ENCODE peak calls at places on chromosomes 13 and 19, in nine cellular contexts. S is fibroblast of lung, C is IMR-90, A is choroid plexus epithelial cell, Q is transverse colon, Y is upper lobe of right lung, T is osteoblast, W is astrocyte of the spinal cord, F is thoracic aorta. I is an unnamed sample.

GRCh38 chr13:50410921-50411712 is 395.9 kb downstream of the KCNRG start:
- DNase-seq in T (peak; percentile 82), Y (no peak), W (peak; percentile 85), C (peak; percentile 86), F (peak; percentile 13), S (peak; percentile 93), Q (no peak), A (peak; percentile 72), I (peak; percentile 80)

GRCh38 chr13:77832339-77833100 is 86.1 kb downstream of the EDNRB start:
- DNase-seq in Q (no peak), S (peak; percentile 34), C (peak; percentile 6), F (no peak), T (no peak), Y (no peak), A (peak; percentile 5), W (peak; percentile 8), I (no peak)

GRCh38 chr13:25752957-25753540 is 298.8 kb downstream of the SHISA2 start:
- DNase-seq in Y (no peak), F (peak; percentile 25), W (peak; percentile 95), T (peak; percentile 93), Q (peak; percentile 35), A (peak; percentile 92), C (peak; percentile 36), S (peak; percentile 95), I (peak; percentile 87)

GRCh38 chr13:36919206-36919832 is 719 bp downstream of the SMAD9 start:
- DNase-seq in A (peak; percentile 20), F (peak; percentile 5), C (peak; percentile 17), Q (peak; percentile 28), S (peak; percentile 37), T (peak; percentile 88), Y (peak; percentile 76), W (no peak), I (no peak)

GRCh38 chr13:68888832-68889231 is 1218.8 kb upstream of the ATXN8OS start:
- DNase-seq in Y (no peak), S (no peak), A (no peak), F (no peak), Q (no peak), C (no peak), W (no peak), T (no peak), I (no peak)

GRCh38 chr19:16369664-16370576 is 45.3 kb downstream of the KLF2 start:
- DNase-seq in Q (no peak), Y (peak; percentile 50), W (no peak), C (no peak), F (no peak), T (peak; percentile 32), A (no peak), S (no peak), I (no peak)

GRCh38 chr13:76380436-76381065 is 505.7 kb downstream of the KCTD12 start:
- DNase-seq in F (no peak), S (peak; percentile 78), A (peak; percentile 33), Y (no peak), W (peak; percentile 77), Q (no peak), T (no peak), C (peak; percentile 0), I (no peak)

GRCh38 chr13:27797228-27797624 is 4.9 kb downstream of the GSX1 start:
- DNase-seq in T (no peak), Q (no peak), S (peak; percentile 15), A (peak; percentile 18), C (peak; percentile 30), F (no peak), Y (no peak), W (no peak), I (peak; percentile 5)

GRCh38 chr13:100274942-100275506 is 186.1 kb downstream of the PCCA start:
- DNase-seq in T (peak; percentile 36), C (peak; percentile 4), A (peak; percentile 66), W (peak; percentile 57), F (no peak), Y (no peak), S (peak; percentile 63), Q (no peak), I (peak; percentile 36)

GRCh38 chr19:36750066-36750691 is 22.4 kb downstream of the ZNF850 start:
- DNase-seq in S (no peak), T (no peak), C (no peak), Y (no peak), F (no peak), A (no peak), Q (no peak), W (no peak), I (no peak)

GRCh38 chr19:3179739-3180293 is 1.2 kb downstream of the S1PR4 start:
- DNase-seq in Y (no peak), F (no peak), W (no peak), C (no peak), A (no peak), Q (no peak), T (peak; percentile 58), S (no peak), I (no peak)

GRCh38 chr13:114031631-114032030 is 57.8 kb upstream of the C13orf46 start:
- DNase-seq in A (no peak), Y (no peak), S (no peak), W (no peak), F (no peak), Q (no peak), C (no peak), T (no peak), I (no peak)

GRCh38 chr19:45817010-45817724 is 2.1 kb upstream of the RSPH6A start:
- DNase-seq in F (peak; percentile 72), A (peak; percentile 96), Y (peak; percentile 96), S (peak; percentile 83), C (peak; percentile 90), Q (peak; percentile 96), W (peak; percentile 92), T (peak; percentile 100), I (peak; percentile 92)

GRCh38 chr19:45815501-45816216 is 551 bp upstream of the RSPH6A start:
- DNase-seq in C (no peak), S (peak; percentile 10), Q (no peak), F (no peak), W (no peak), T (peak; percentile 54), Y (no peak), A (no peak), I (no peak)

GRCh38 chr19:45814166-45814780 is 835 bp downstream of the RSPH6A start:
- DNase-seq in Q (no peak), T (peak; percentile 73), W (no peak), S (no peak), A (no peak), F (no peak), Y (no peak), C (no peak), I (no peak)

GRCh38 chr19:45816236-45817009 is 1.3 kb upstream of the RSPH6A start:
- DNase-seq in Q (no peak), Y (no peak), A (no peak), T (no peak), F (no peak), S (no peak), W (no peak), C (no peak), I (no peak)

GRCh38 chr19:45814851-45815481 is at the start of gene RSPH6A:
- DNase-seq in C (no peak), Y (no peak), Q (no peak), S (no peak), F (no peak), A (no peak), T (peak; percentile 81), W (no peak), I (no peak)
- H3K4me3 ChIP-seq in C (no peak within 1 kb of the TSS), Y (peak within 1 kb of the TSS; percentile 25), Q (no peak within 1 kb of the TSS), S (no peak within 1 kb of the TSS), F (peak within 1 kb of the TSS; percentile 63), A (peak within 1 kb of the TSS; percentile 35), T (no peak within 1 kb of the TSS), W (peak within 1 kb of the TSS; percentile 20), I (peak within 1 kb of the TSS; percentile 37)

DNA sequence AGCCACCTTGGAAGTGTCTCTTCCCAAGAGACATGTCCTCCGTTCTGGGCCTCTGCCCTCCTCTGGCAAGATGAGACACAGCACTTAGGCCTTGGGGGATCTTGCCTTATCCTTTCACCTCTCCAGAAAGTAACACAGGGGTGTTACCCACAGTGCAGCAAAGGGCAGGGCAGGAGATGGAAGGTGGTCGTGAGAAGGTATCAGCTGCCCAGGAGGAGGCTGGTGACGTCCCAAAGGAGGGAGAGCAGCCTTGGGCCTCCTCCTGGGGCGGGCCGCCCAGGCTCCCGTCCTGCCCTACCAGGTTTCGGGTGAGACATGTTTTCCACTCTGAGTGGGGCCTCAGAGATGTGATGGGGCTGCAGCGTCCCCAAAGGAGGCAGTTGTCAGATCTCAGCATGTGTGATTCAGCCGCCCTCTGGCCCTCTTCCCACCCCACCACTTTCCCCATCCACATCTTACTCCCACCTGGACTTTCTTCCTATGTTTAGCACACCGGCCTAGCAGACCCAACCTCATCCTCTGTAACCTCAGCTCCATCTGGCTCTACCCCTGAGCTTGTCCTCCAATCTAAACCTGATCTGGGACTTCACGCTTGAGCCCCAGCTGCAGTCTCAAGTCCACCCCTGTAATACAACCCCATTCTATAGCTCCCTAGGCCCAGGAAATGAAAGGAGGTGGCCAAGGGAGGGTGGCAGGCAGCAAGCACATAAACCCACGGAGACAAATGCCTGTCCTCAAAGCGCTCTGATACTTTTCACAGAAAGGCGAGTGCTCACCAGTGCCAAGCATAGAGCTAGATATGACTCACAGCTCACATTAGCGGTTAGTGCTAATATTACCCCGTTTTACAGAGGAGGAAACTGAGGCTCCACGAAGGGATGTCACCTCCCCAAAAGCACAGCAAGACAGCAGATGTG is 9.3 kb downstream of the POU2F2 start:
- DNase-seq in F (no peak), S (no peak), C (no peak), W (no peak), Y (no peak), Q (no peak), A (no peak), T (peak; percentile 83), I (no peak)
- TF ChIP-seq CTCF in F (no peak), S (no peak), C (no peak), W (peak; percentile 6), Y (no peak), Q (no peak), A (peak; percentile 8), T (no peak), I (peak; percentile 32)

DNA sequence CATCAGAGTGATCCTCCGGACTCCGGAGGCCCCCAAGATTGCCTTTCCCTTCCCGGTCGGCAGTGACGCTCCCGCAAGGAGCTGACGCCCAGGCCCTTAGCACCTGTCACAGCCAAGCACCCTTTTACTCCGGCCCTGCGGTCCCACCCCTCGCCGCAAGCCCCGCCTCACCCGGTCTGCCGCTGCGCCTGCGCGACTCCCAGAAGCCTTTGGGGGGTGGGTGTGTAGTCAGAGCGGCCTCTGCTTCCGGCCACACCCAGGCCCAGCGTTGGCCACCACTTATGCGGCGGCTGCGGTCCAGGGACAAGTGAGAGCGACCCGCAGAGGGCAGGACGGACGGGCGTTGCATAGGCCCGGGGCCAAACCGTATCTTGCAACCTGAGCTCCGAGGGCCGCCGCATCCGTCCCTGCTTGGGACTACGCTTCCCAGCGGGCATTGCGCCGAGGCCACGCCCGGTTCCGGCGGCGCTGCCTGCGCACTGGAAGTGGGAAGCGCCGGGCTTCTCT is 441 bp upstream of the ZFP28 start:
- DNase-seq in F (peak; percentile 66), Y (peak; percentile 96), A (peak; percentile 94), T (peak; percentile 99), S (peak; percentile 90), W (peak; percentile 94), C (peak; percentile 85), Q (peak; percentile 89), I (peak; percentile 81)
- H3K4me3 ChIP-seq in F (peak overlapping the region; percentile 86), Y (peak overlapping the region; percentile 81), A (peak overlapping the region; percentile 98), T (peak overlapping the region; percentile 99), S (peak overlapping the region; percentile 80), W (peak overlapping the region; percentile 68), C (peak overlapping the region; percentile 94), Q (peak overlapping the region; percentile 76), I (peak overlapping the region; percentile 79)

DNA sequence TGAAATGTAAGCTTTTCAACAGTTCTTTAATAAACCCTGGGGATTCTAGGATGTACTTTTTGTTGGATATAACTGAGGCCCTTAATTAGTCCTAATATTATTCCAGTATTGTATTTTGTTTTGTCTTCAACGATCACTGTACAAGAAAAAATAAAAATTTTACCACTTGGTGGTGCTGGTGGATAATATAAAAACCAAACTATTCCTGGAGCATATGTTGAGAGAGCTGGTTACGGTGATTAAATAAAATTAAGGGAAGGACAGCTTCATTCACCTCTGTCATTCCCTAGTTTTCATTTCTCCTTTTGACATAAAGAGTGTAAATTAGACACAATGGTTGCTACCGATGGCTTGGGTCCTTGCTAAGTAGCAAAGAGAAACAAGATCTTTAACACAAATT is 598.6 kb upstream of the PCDH20 start:
- DNase-seq in Q (no peak), C (peak; percentile 1), W (peak; percentile 52), Y (no peak), A (peak; percentile 40), T (no peak), F (no peak), S (peak; percentile 2), I (no peak)
- TF ChIP-seq CTCF in Q (no peak), C (no peak), W (peak; percentile 6), Y (no peak), A (peak; percentile 25), T (peak; percentile 5), F (no peak), S (no peak), I (no peak)

I was measured in brain microvascular endothelial cell.